ENCODE peak calls at places on chromosomes 7 and 10, in seven cellular contexts. B is spleen, V is K562, U is sigmoid colon, E is stomach, K is vagina, M is endothelial cell of umbilical vein. X is an unnamed sample. For H3K4me1, the result is how much of the 10 kb centered on the place peaks cover.

GRCh38 chr7:131328387-131329175 is 905 bp downstream of the MKLN1 start:
- DNase-seq in B (no peak), V (no peak), U (no peak), E (no peak), K (no peak), M (peak), X (no peak)

GRCh38 chr10:122510736-122511135 is 49.4 kb downstream of the HTRA1 start:
- DNase-seq in B (no peak), V (no peak), U (no peak), E (no peak), K (no peak), M (no peak), X (no peak)

GRCh38 chr10:101330236-101331225 is 23.4 kb upstream of the BTRC start:
- DNase-seq in B (no peak), V (no peak), U (no peak), E (no peak), K (no peak), M (no peak), X (no peak)

GRCh38 chr7:26376208-26376917 is 84.7 kb downstream of the SNX10 start:
- DNase-seq in B (peak), V (no peak), U (no peak), E (no peak), K (no peak), M (peak), X (no peak)

GRCh38 chr7:70580161-70580560 is 551.8 kb upstream of the GALNT17 start:
- DNase-seq in B (no peak), V (no peak), U (no peak), E (no peak), K (no peak), M (no peak), X (no peak)

GRCh38 chr7:106176414-106177294 is 64.5 kb upstream of the SYPL1 start:
- DNase-seq in B (peak), V (peak), U (peak), E (peak), K (no peak), M (peak), X (peak)

GRCh38 chr10:71213761-71214440 is 1.5 kb downstream of the UNC5B start:
- DNase-seq in B (peak), V (peak), U (no peak), E (no peak), K (no peak), M (peak), X (peak)

GRCh38 chr10:1732501-1733123 is 4.7 kb downstream of the ADARB2 start:
- DNase-seq in B (no peak), V (no peak), U (no peak), E (no peak), K (no peak), M (no peak), X (no peak)

GRCh38 chr10:17965649-17966048 is 13.9 kb downstream of the SLC39A12 start:
- DNase-seq in B (no peak), V (no peak), U (no peak), E (no peak), K (no peak), M (no peak), X (no peak)

GRCh38 chr7:50199824-50200223 is 104.7 kb upstream of the IKZF1 start:
- DNase-seq in B (no peak), V (no peak), U (no peak), E (no peak), K (peak), M (no peak), X (no peak)

GRCh38 chr7:150974468-150975391 is 3.4 kb downstream of the KCNH2 start:
- DNase-seq in B (peak), V (peak), U (peak), E (peak), K (no peak), M (peak), X (no peak)
- TF ChIP-seq POLR2A in B (no peak), V (peak), U (no peak), E (no peak), K (no peak), M (no peak), X (no peak)

GRCh38 chr10:118735294-118735693 is 19.5 kb downstream of the CACUL1 start:
- DNase-seq in B (no peak), V (no peak), U (no peak), E (no peak), K (no peak), M (no peak), X (no peak)

GRCh38 chr10:118741994-118742393 is 12.8 kb downstream of the CACUL1 start:
- DNase-seq in B (no peak), V (no peak), U (no peak), E (no peak), K (no peak), M (no peak), X (no peak)

GRCh38 chr10:118734477-118734876 is 20.3 kb downstream of the CACUL1 start:
- DNase-seq in B (no peak), V (no peak), U (no peak), E (no peak), K (no peak), M (no peak), X (no peak)

GRCh38 chr10:118738422-118738821 is 16.3 kb downstream of the CACUL1 start:
- DNase-seq in B (no peak), V (no peak), U (no peak), E (no peak), K (no peak), M (no peak), X (no peak)

DNA sequence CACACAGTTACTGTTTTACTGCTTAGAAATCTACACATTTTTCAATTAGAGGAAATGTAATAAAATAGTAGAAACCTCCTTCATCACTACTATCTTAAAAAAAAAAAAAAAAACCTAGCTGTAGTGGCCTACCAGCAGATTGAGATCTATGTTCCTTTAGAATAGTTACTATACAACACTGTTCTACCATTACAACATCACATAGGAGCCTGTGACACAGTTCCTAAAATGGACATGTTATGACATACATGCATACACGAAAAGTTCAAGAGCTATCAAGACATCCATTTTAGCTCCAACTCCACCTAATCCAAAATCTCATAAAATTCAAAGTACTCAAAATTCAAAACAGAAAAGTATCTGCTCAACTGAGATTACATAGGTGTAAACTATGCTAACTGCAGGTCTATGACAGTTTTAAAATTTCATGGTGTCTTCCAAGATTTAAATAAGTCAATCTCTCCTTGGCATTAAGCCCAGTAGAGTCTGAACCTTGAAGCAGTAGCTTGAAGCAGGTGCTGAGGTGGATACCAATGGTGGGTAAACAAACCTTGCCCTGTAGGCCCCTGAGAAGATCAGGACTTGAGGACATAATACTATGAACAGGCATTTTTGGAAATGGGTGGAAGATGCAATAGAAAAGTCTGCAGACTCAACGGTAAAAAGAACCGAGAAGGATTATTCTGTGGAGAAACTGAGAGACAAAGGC is 17.0 kb downstream of the CACUL1 start:
- DNase-seq in B (no peak), V (no peak), U (no peak), E (no peak), K (no peak), M (no peak), X (no peak)
- H3K4me1 ChIP-seq in B (half or more), V (under half), U (half or more), E (under half), K (half or more), M (under half), X (half or more)

GRCh38 chr10:4851846-4852245 is 25.8 kb downstream of the AKR1E2 start:
- DNase-seq in B (no peak), V (no peak), U (no peak), E (peak), K (peak), M (no peak), X (no peak)
- TF ChIP-seq POLR2AphosphoS5 in B (no peak), V (no peak), U (no peak), E (no peak), K (no peak), M (no peak), X (peak)

GRCh38 chr10:50622497-50623298 is 1.1 kb downstream of the SGMS1 start:
- DNase-seq in B (peak), V (peak), U (peak), E (peak), K (no peak), M (peak), X (peak)

GRCh38 chr10:50624866-50625491 is 1.2 kb upstream of the SGMS1 start:
- DNase-seq in B (no peak), V (peak), U (peak), E (peak), K (peak), M (peak), X (peak)

GRCh38 chr10:50623299-50624153 is at the start of gene SGMS1:
- DNase-seq in B (peak), V (peak), U (peak), E (peak), K (no peak), M (peak), X (peak)

GRCh38 chr10:50625663-50626062 is 1.9 kb upstream of the SGMS1 start:
- DNase-seq in B (no peak), V (no peak), U (no peak), E (no peak), K (no peak), M (no peak), X (no peak)

GRCh38 chr10:50624154-50624865 is 554 bp upstream of the SGMS1 start:
- DNase-seq in B (peak), V (peak), U (peak), E (peak), K (peak), M (peak), X (peak)
- TF ChIP-seq POLR2A in B (peak), V (no peak), U (peak), E (no peak), K (peak), M (peak), X (peak)

GRCh38 chr10:30436688-30437038 is 2.7 kb downstream of the MAP3K8 start:
- DNase-seq in B (no peak), V (no peak), U (no peak), E (no peak), K (no peak), M (no peak), X (no peak)

GRCh38 chr10:30434273-30435067 is 486 bp downstream of the MAP3K8 start:
- DNase-seq in B (peak), V (peak), U (peak), E (peak), K (peak), M (peak), X (peak)

GRCh38 chr10:30436200-30436599 is 2.2 kb downstream of the MAP3K8 start:
- DNase-seq in B (no peak), V (peak), U (peak), E (peak), K (no peak), M (peak), X (no peak)

GRCh38 chr10:30433779-30434272 is at the start of gene MAP3K8:
- DNase-seq in B (peak), V (peak), U (peak), E (peak), K (peak), M (peak), X (peak)

DNA sequence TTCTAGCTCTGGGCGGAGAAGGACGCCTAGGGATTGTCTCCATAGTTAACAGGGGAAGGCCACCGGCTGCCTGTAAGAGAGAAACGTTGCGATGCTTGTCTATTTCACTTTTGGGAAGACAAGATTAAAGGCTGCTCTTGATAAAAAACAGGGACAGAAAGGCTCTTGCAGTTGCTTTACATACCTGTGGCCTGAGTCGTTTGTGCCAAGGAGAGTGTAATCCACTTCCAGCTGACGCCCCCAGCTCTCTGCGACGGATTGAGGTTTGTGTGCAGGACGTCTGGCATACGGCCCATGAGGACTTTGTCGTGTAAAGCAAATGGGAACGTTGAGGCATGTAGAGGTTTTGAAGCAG is 1.1 kb downstream of the MAP3K8 start:
- DNase-seq in B (peak), V (no peak), U (peak), E (peak), K (no peak), M (no peak), X (no peak)
- H3K4me1 ChIP-seq in B (half or more), V (under half), U (under half), E (under half), K (half or more), M (under half), X (half or more)

X was measured in suprapubic skin.